ENCODE peak calls at places on chromosome 5, in seven cellular contexts. L, F, G, Z, N, I and P are unnamed samples. For H3K9me3, the result is how much of the 10 kb centered on the place peaks cover.

GRCh38 chr5:140381351-140381750 is 20.3 kb upstream of the ANKHD1 start:
- DNase-seq in L (peak), I (no peak), N (no peak), G (no peak), Z (no peak), F (no peak), P (no peak)

GRCh38 chr5:66113160-66113559 is 30.9 kb upstream of the SREK1 start:
- DNase-seq in I (no peak), N (no peak), G (no peak), F (no peak), L (no peak), Z (peak), P (no peak)

GRCh38 chr5:6543830-6544560 is 88.8 kb downstream of the NSUN2 start:
- DNase-seq in I (no peak), G (no peak), F (no peak), Z (no peak), L (peak), N (no peak), P (no peak)

GRCh38 chr5:171577940-171578856 is 158.8 kb downstream of the FGF18 start:
- DNase-seq in Z (no peak), I (peak), G (no peak), N (no peak), F (no peak), L (peak), P (peak)

GRCh38 chr5:102700126-102700851 is 54.8 kb upstream of the PAM start:
- DNase-seq in G (no peak), N (no peak), L (no peak), Z (no peak), I (no peak), F (no peak), P (no peak)

GRCh38 chr5:73464016-73464745 is 15.6 kb upstream of the FOXD1 start:
- DNase-seq in I (no peak), N (no peak), Z (no peak), F (no peak), L (no peak), G (no peak), P (peak)

GRCh38 chr5:95734916-95735315 is 3.8 kb downstream of the RHOBTB3 start:
- DNase-seq in N (no peak), L (no peak), F (no peak), I (no peak), G (no peak), Z (no peak), P (no peak)

GRCh38 chr5:180130876-180131740 is 59.5 kb upstream of the RNF130 start:
- DNase-seq in N (no peak), I (no peak), F (no peak), Z (no peak), L (peak), G (no peak), P (no peak)

GRCh38 chr5:58357121-58357520 is 102.8 kb downstream of the PLK2 start:
- DNase-seq in I (no peak), Z (peak), G (no peak), F (no peak), N (no peak), L (no peak), P (no peak)

GRCh38 chr5:140311011-140311467 is 8.1 kb upstream of the PFDN1 start:
- DNase-seq in N (no peak), Z (peak), G (no peak), I (no peak), L (no peak), F (no peak), P (no peak)

GRCh38 chr5:1511651-1512540 is 11.9 kb downstream of the LPCAT1 start:
- DNase-seq in I (peak), G (no peak), N (no peak), F (peak), Z (peak), L (peak), P (peak)

GRCh38 chr5:150001660-150002493 is 1.3 kb downstream of the HMGXB3 start:
- DNase-seq in I (peak), L (no peak), Z (peak), G (peak), F (peak), N (peak), P (peak)

GRCh38 chr5:111930407-111930806 is 173.4 kb upstream of the NREP start:
- DNase-seq in L (no peak), Z (no peak), G (no peak), I (no peak), N (no peak), F (no peak), P (no peak)

GRCh38 chr5:6443326-6443725 is 5.3 kb upstream of the UBE2QL1 start:
- DNase-seq in G (no peak), L (no peak), Z (no peak), N (no peak), F (no peak), I (no peak), P (no peak)

GRCh38 chr5:56512314-56512996 is 279.3 kb upstream of the ANKRD55 start:
- DNase-seq in G (no peak), N (no peak), L (no peak), Z (no peak), I (no peak), F (no peak), P (peak)

GRCh38 chr5:17255471-17256016 is 38.1 kb downstream of the BASP1 start:
- DNase-seq in Z (no peak), G (no peak), L (no peak), F (no peak), I (no peak), N (no peak), P (no peak)

GRCh38 chr5:171776747-171777419 is 8.7 kb upstream of the SMIM23 start:
- DNase-seq in Z (no peak), N (no peak), I (no peak), F (no peak), L (no peak), G (no peak), P (no peak)

GRCh38 chr5:63025679-63026078 is 447.1 kb downstream of the LRRC70 start:
- DNase-seq in I (no peak), N (no peak), L (no peak), Z (no peak), F (no peak), G (no peak), P (no peak)

GRCh38 chr5:94505327-94506080 is 112.9 kb downstream of the KIAA0825 start:
- DNase-seq in I (no peak), L (no peak), Z (no peak), N (no peak), F (no peak), G (no peak), P (no peak)

GRCh38 chr5:137751869-137752491 is 2.2 kb downstream of the HNRNPA0 start:
- DNase-seq in I (peak), L (no peak), N (peak), Z (peak), G (peak), F (peak), P (peak)

GRCh38 chr5:43699910-43700309 is 96.9 kb downstream of the NNT start:
- DNase-seq in G (no peak), Z (no peak), L (no peak), I (peak), N (no peak), F (no peak), P (no peak)

GRCh38 chr5:156971848-156972525 is 9.0 kb upstream of the TIMD4 start:
- DNase-seq in Z (no peak), L (no peak), G (no peak), F (no peak), N (peak), I (no peak), P (no peak)

GRCh38 chr5:163890211-163890610 is 384.8 kb downstream of the MAT2B start:
- DNase-seq in F (no peak), I (no peak), G (no peak), N (no peak), Z (no peak), L (no peak), P (no peak)

GRCh38 chr5:178965465-178966055 is 24.6 kb downstream of the ZNF454 start:
- DNase-seq in G (no peak), L (no peak), Z (no peak), I (no peak), N (no peak), F (no peak), P (no peak)
- H3K9me3 ChIP-seq in G (under half), L (half or more), Z (half or more), I (under half), N (under half), F (under half), P (half or more)

GRCh38 chr5:145587308-145588071 is 247.7 kb downstream of the PRELID2 start:
- DNase-seq in N (no peak), I (no peak), L (no peak), G (no peak), F (no peak), Z (peak), P (peak)
- H3K9me3 ChIP-seq in N (under half), I (under half), L (under half), G (under half), F (under half), Z (under half), P (under half)

GRCh38 chr5:28666075-28666474 is 1627.7 kb upstream of the CDH9 start:
- DNase-seq in I (no peak), Z (no peak), G (no peak), L (no peak), N (no peak), F (no peak), P (no peak)
- H3K9me3 ChIP-seq in I (under half), Z (under half), G (under half), L (under half), N (under half), F (under half), P (under half)

DNA sequence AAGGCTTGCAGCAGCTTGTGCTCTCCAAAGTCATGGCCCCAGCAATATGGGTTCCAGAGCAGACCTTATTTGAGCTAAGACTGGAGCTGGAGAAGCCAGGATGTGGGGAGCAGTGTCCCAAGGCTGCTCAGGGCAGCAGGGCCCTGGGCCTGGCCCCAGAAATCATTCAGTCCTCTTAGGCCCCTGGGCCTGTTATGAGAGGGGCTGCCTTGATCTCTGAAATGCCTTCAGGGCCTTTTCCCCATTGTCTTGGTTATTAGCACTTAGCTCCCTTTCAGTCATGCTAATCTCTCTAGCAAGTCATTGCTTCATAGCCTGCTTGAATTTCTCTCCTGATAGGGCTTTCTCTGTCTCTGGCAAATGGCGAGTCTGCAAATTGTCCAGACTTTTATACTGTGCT is 9.1 kb downstream of the CATSPER3 start:
- DNase-seq in F (no peak), G (no peak), N (no peak), L (no peak), Z (no peak), I (no peak), P (no peak)
- H3K9me3 ChIP-seq in F (under half), G (under half), N (under half), L (under half), Z (under half), I (under half), P (under half)

GRCh38 chr5:117719413-117719812 is 1144.8 kb upstream of the SEMA6A start:
- DNase-seq in F (no peak), I (no peak), L (no peak), N (no peak), Z (no peak), G (no peak), P (no peak)

DNA sequence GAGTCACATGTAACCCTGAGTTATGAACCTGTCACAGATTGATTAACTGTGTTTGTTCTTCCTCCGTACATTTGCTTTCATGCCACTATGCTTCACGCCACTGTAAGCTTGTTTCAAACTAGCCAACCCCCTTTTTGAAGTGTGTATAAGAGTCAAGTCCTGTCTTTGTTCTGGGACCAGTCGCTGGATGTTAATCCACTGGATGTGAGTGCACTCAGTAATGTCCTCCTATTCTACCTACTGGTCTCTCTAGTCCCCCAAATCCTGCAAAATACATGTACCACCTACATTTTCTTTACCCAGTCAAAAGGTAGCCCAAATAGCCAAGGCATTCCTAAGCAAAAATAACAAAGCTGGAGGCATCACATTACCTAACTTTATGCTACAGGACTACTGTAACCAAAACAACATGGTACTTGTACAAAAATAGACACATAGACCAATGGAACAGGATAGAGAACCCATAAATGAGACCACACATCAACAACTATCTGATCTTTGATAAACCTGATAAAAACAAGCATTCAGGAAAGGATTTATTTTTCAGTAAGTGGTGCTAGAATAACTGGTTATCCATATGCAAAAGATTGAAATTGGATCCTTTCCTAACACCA is 1139.1 kb upstream of the SEMA6A start:
- DNase-seq in G (no peak), I (no peak), F (peak), L (no peak), Z (no peak), N (no peak), P (no peak)
- H3K9me3 ChIP-seq in G (under half), I (under half), F (under half), L (under half), Z (under half), N (under half), P (under half)

GRCh38 chr5:2958976-2959375 is 207.5 kb upstream of the IRX2 start:
- DNase-seq in L (no peak), I (no peak), N (no peak), F (no peak), Z (no peak), G (no peak), P (no peak)
- H3K9me3 ChIP-seq in L (under half), I (under half), N (under half), F (under half), Z (under half), G (under half), P (under half)

DNA sequence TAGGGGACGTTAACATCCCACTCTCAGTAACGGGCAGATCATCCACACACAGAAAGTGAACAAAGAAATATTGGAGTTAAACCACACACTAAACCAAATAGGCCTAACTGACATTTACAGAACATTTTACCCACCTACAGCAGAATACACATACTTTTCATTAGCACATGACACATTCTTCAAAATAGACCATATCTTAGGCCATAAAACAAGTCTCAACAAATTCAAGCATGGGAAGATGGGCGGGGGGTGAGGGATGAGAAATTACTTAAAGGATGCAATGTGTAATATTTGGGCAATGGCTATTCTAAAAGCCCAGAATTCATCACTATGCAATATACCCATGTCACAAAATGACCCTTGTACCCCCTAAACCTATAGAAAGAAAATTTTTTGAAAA is 226.2 kb downstream of the ATPSCKMT start:
- DNase-seq in I (no peak), G (no peak), Z (no peak), L (no peak), N (no peak), F (no peak), P (no peak)
- H3K9me3 ChIP-seq in I (under half), G (under half), Z (under half), L (under half), N (under half), F (under half), P (under half)

DNA sequence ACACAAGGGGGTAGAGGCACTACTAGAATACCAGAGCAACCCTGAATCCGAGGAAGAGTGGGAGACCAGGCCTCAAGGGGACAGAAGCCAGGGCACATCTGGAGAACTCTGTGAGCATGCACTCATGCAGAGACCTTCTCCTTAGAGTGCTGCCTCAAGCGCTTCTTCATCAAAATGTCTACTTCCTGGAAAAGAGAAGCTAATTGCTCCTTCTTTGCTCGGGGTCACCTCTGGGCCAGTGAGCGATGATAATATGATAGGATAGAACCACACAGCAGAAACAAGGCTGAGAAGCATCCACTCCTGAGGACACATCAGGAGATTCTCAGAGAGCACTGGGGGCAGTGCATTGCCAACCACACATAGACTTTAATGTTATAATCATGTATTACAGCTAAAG is 23.7 kb upstream of the LMNB1 start:
- DNase-seq in F (no peak), G (no peak), I (no peak), L (no peak), N (no peak), Z (no peak), P (no peak)
- H3K9me3 ChIP-seq in F (under half), G (under half), I (under half), L (under half), N (under half), Z (under half), P (under half)

DNA sequence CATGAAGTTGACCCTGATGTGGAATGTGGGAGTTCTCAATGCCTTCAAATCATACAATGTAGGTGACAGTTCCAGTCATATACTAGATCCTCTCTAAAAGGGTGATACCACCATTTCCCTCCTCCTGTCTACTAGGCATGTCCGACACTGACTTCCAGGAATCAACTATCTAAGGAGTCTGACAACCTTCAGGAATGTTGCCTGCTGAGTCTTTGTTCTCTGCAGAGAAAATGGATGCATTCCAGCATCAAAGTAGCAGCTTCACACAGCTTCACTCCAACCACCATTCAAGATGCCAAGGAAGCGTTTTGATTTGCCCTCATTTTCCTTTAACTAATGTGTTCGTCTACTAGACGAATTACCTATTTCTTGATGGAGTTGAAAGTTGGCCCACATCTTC is 530.2 kb downstream of the EBF1 start:
- DNase-seq in I (no peak), F (no peak), Z (no peak), G (no peak), L (no peak), N (no peak), P (no peak)
- H3K9me3 ChIP-seq in I (under half), F (under half), Z (under half), G (under half), L (under half), N (under half), P (under half)